ENCODE peak calls at places on chromosomes 1 and 21, in nine cellular contexts. One of them, this sample, is unnamed.

GRCh38 chr1:192104852-192105251 is 53.4 kb upstream of the RGS18 start:
- DNase-seq in nephron progenitor cell: no peak
- DNase-seq in fibroblast of lung: peak
- DNase-seq in Calu3: no peak
- DNase-seq in progenitor cell of endocrine pancreas: no peak
- DNase-seq in heart left ventricle: no peak
- DNase-seq in cardiac muscle cell: peak
- DNase-seq in activated CD8-positive, alpha-beta T cell treated with anti-CD3 and anti-CD28 coated beads for 36 hours: no peak
- DNase-seq in psoas muscle: no peak
- DNase-seq in this sample: no peak

GRCh38 chr1:84853743-84854721 is 39.0 kb downstream of the LPAR3 start:
- DNase-seq in psoas muscle: no peak
- DNase-seq in activated CD8-positive, alpha-beta T cell treated with anti-CD3 and anti-CD28 coated beads for 36 hours: peak
- DNase-seq in fibroblast of lung: peak
- DNase-seq in heart left ventricle: no peak
- DNase-seq in Calu3: peak
- DNase-seq in progenitor cell of endocrine pancreas: no peak
- DNase-seq in nephron progenitor cell: no peak
- DNase-seq in cardiac muscle cell: peak
- DNase-seq in this sample: no peak

GRCh38 chr21:42518216-42518615 is 4.6 kb downstream of the SLC37A1 start:
- DNase-seq in Calu3: no peak
- DNase-seq in activated CD8-positive, alpha-beta T cell treated with anti-CD3 and anti-CD28 coated beads for 36 hours: no peak
- DNase-seq in psoas muscle: no peak
- DNase-seq in fibroblast of lung: peak
- DNase-seq in heart left ventricle: no peak
- DNase-seq in nephron progenitor cell: no peak
- DNase-seq in progenitor cell of endocrine pancreas: no peak
- DNase-seq in cardiac muscle cell: peak
- DNase-seq in this sample: no peak

GRCh38 chr1:85359874-85360708 is 83.7 kb upstream of the BCL10 start:
- DNase-seq in progenitor cell of endocrine pancreas: no peak
- DNase-seq in heart left ventricle: no peak
- DNase-seq in psoas muscle: no peak
- DNase-seq in activated CD8-positive, alpha-beta T cell treated with anti-CD3 and anti-CD28 coated beads for 36 hours: no peak
- DNase-seq in cardiac muscle cell: peak
- DNase-seq in fibroblast of lung: peak
- DNase-seq in nephron progenitor cell: no peak
- DNase-seq in Calu3: no peak
- DNase-seq in this sample: no peak

GRCh38 chr1:81802601-81803422 is 2.1 kb downstream of the ADGRL2 start:
- DNase-seq in cardiac muscle cell: peak
- DNase-seq in Calu3: peak
- DNase-seq in fibroblast of lung: peak
- DNase-seq in nephron progenitor cell: peak
- DNase-seq in activated CD8-positive, alpha-beta T cell treated with anti-CD3 and anti-CD28 coated beads for 36 hours: no peak
- DNase-seq in progenitor cell of endocrine pancreas: peak
- DNase-seq in heart left ventricle: peak
- DNase-seq in psoas muscle: peak
- DNase-seq in this sample: no peak

GRCh38 chr1:3651939-3652537 is at the start of gene TP73:
- DNase-seq in nephron progenitor cell: peak
- DNase-seq in progenitor cell of endocrine pancreas: no peak
- DNase-seq in fibroblast of lung: peak
- DNase-seq in psoas muscle: no peak
- DNase-seq in activated CD8-positive, alpha-beta T cell treated with anti-CD3 and anti-CD28 coated beads for 36 hours: no peak
- DNase-seq in Calu3: no peak
- DNase-seq in heart left ventricle: peak
- DNase-seq in cardiac muscle cell: peak
- DNase-seq in this sample: no peak

GRCh38 chr1:89274431-89274857 is 1.8 kb upstream of the GBP5 start:
- DNase-seq in activated CD8-positive, alpha-beta T cell treated with anti-CD3 and anti-CD28 coated beads for 36 hours: peak
- DNase-seq in psoas muscle: no peak
- DNase-seq in progenitor cell of endocrine pancreas: no peak
- DNase-seq in fibroblast of lung: peak
- DNase-seq in nephron progenitor cell: no peak
- DNase-seq in Calu3: no peak
- DNase-seq in cardiac muscle cell: peak
- DNase-seq in heart left ventricle: no peak
- DNase-seq in this sample: no peak

GRCh38 chr21:27722095-27722494 is 755.2 kb upstream of the ADAMTS5 start:
- DNase-seq in progenitor cell of endocrine pancreas: no peak
- DNase-seq in activated CD8-positive, alpha-beta T cell treated with anti-CD3 and anti-CD28 coated beads for 36 hours: no peak
- DNase-seq in psoas muscle: no peak
- DNase-seq in heart left ventricle: no peak
- DNase-seq in nephron progenitor cell: no peak
- DNase-seq in fibroblast of lung: no peak
- DNase-seq in Calu3: peak
- DNase-seq in cardiac muscle cell: no peak
- DNase-seq in this sample: no peak

GRCh38 chr1:157403203-157403602 is 149.1 kb downstream of the FCRL5 start:
- DNase-seq in cardiac muscle cell: peak
- DNase-seq in Calu3: no peak
- DNase-seq in nephron progenitor cell: no peak
- DNase-seq in psoas muscle: no peak
- DNase-seq in fibroblast of lung: no peak
- DNase-seq in activated CD8-positive, alpha-beta T cell treated with anti-CD3 and anti-CD28 coated beads for 36 hours: no peak
- DNase-seq in progenitor cell of endocrine pancreas: no peak
- DNase-seq in heart left ventricle: no peak
- DNase-seq in this sample: no peak

GRCh38 chr1:198639581-198640235 is 868 bp downstream of the PTPRC start:
- DNase-seq in cardiac muscle cell: no peak
- DNase-seq in heart left ventricle: no peak
- DNase-seq in progenitor cell of endocrine pancreas: no peak
- DNase-seq in activated CD8-positive, alpha-beta T cell treated with anti-CD3 and anti-CD28 coated beads for 36 hours: no peak
- DNase-seq in psoas muscle: no peak
- DNase-seq in nephron progenitor cell: no peak
- DNase-seq in Calu3: no peak
- DNase-seq in fibroblast of lung: no peak
- DNase-seq in this sample: no peak
- TF ChIP-seq CTCF in cardiac muscle cell: no peak
- TF ChIP-seq CTCF in heart left ventricle: no peak
- TF ChIP-seq CTCF in progenitor cell of endocrine pancreas: no peak
- TF ChIP-seq CTCF in activated CD8-positive, alpha-beta T cell treated with anti-CD3 and anti-CD28 coated beads for 36 hours: no peak
- TF ChIP-seq CTCF in psoas muscle: no peak
- TF ChIP-seq CTCF in nephron progenitor cell: no peak
- TF ChIP-seq CTCF in Calu3: no peak
- TF ChIP-seq CTCF in fibroblast of lung: no peak
- TF ChIP-seq CTCF in this sample: no peak

GRCh38 chr1:241311056-241311746 is 45.8 kb downstream of the RGS7 start:
- DNase-seq in psoas muscle: no peak
- DNase-seq in heart left ventricle: no peak
- DNase-seq in Calu3: no peak
- DNase-seq in fibroblast of lung: no peak
- DNase-seq in activated CD8-positive, alpha-beta T cell treated with anti-CD3 and anti-CD28 coated beads for 36 hours: no peak
- DNase-seq in cardiac muscle cell: no peak
- DNase-seq in progenitor cell of endocrine pancreas: no peak
- DNase-seq in nephron progenitor cell: no peak
- DNase-seq in this sample: no peak
- TF ChIP-seq CTCF in psoas muscle: no peak
- TF ChIP-seq CTCF in heart left ventricle: no peak
- TF ChIP-seq CTCF in Calu3: no peak
- TF ChIP-seq CTCF in fibroblast of lung: peak
- TF ChIP-seq CTCF in activated CD8-positive, alpha-beta T cell treated with anti-CD3 and anti-CD28 coated beads for 36 hours: no peak
- TF ChIP-seq CTCF in cardiac muscle cell: no peak
- TF ChIP-seq CTCF in progenitor cell of endocrine pancreas: no peak
- TF ChIP-seq CTCF in nephron progenitor cell: no peak
- TF ChIP-seq CTCF in this sample: no peak

GRCh38 chr1:215526147-215526845 is 40.8 kb upstream of the KCTD3 start:
- DNase-seq in cardiac muscle cell: peak
- DNase-seq in progenitor cell of endocrine pancreas: no peak
- DNase-seq in activated CD8-positive, alpha-beta T cell treated with anti-CD3 and anti-CD28 coated beads for 36 hours: no peak
- DNase-seq in Calu3: no peak
- DNase-seq in nephron progenitor cell: no peak
- DNase-seq in fibroblast of lung: peak
- DNase-seq in psoas muscle: no peak
- DNase-seq in heart left ventricle: no peak
- DNase-seq in this sample: no peak

GRCh38 chr1:215529571-215529970 is 37.5 kb upstream of the KCTD3 start:
- DNase-seq in nephron progenitor cell: no peak
- DNase-seq in Calu3: no peak
- DNase-seq in psoas muscle: no peak
- DNase-seq in heart left ventricle: no peak
- DNase-seq in cardiac muscle cell: no peak
- DNase-seq in fibroblast of lung: no peak
- DNase-seq in progenitor cell of endocrine pancreas: no peak
- DNase-seq in activated CD8-positive, alpha-beta T cell treated with anti-CD3 and anti-CD28 coated beads for 36 hours: no peak
- DNase-seq in this sample: no peak

GRCh38 chr1:215529111-215529510 is 38.0 kb upstream of the KCTD3 start:
- DNase-seq in psoas muscle: no peak
- DNase-seq in Calu3: no peak
- DNase-seq in nephron progenitor cell: no peak
- DNase-seq in heart left ventricle: no peak
- DNase-seq in progenitor cell of endocrine pancreas: no peak
- DNase-seq in cardiac muscle cell: no peak
- DNase-seq in activated CD8-positive, alpha-beta T cell treated with anti-CD3 and anti-CD28 coated beads for 36 hours: no peak
- DNase-seq in fibroblast of lung: no peak
- DNase-seq in this sample: no peak

GRCh38 chr1:215523906-215524305 is 43.2 kb upstream of the KCTD3 start:
- DNase-seq in nephron progenitor cell: no peak
- DNase-seq in heart left ventricle: no peak
- DNase-seq in psoas muscle: no peak
- DNase-seq in cardiac muscle cell: peak
- DNase-seq in fibroblast of lung: peak
- DNase-seq in progenitor cell of endocrine pancreas: no peak
- DNase-seq in activated CD8-positive, alpha-beta T cell treated with anti-CD3 and anti-CD28 coated beads for 36 hours: no peak
- DNase-seq in Calu3: no peak
- DNase-seq in this sample: no peak

GRCh38 chr1:215526846-215527151 is 40.3 kb upstream of the KCTD3 start:
- DNase-seq in cardiac muscle cell: no peak
- DNase-seq in fibroblast of lung: no peak
- DNase-seq in Calu3: no peak
- DNase-seq in heart left ventricle: no peak
- DNase-seq in progenitor cell of endocrine pancreas: no peak
- DNase-seq in nephron progenitor cell: no peak
- DNase-seq in activated CD8-positive, alpha-beta T cell treated with anti-CD3 and anti-CD28 coated beads for 36 hours: no peak
- DNase-seq in psoas muscle: no peak
- DNase-seq in this sample: no peak
- TF ChIP-seq CTCF in cardiac muscle cell: no peak
- TF ChIP-seq CTCF in fibroblast of lung: no peak
- TF ChIP-seq CTCF in Calu3: no peak
- TF ChIP-seq CTCF in heart left ventricle: no peak
- TF ChIP-seq CTCF in progenitor cell of endocrine pancreas: no peak
- TF ChIP-seq CTCF in nephron progenitor cell: peak
- TF ChIP-seq CTCF in activated CD8-positive, alpha-beta T cell treated with anti-CD3 and anti-CD28 coated beads for 36 hours: peak
- TF ChIP-seq CTCF in psoas muscle: no peak
- TF ChIP-seq CTCF in this sample: no peak

GRCh38 chr1:109499661-109500536 is 6.0 kb downstream of the CYB561D1 start:
- DNase-seq in cardiac muscle cell: peak
- DNase-seq in psoas muscle: no peak
- DNase-seq in fibroblast of lung: peak
- DNase-seq in activated CD8-positive, alpha-beta T cell treated with anti-CD3 and anti-CD28 coated beads for 36 hours: peak
- DNase-seq in heart left ventricle: no peak
- DNase-seq in Calu3: peak
- DNase-seq in nephron progenitor cell: no peak
- DNase-seq in progenitor cell of endocrine pancreas: no peak
- DNase-seq in this sample: no peak

GRCh38 chr1:109495738-109496137 is 1.8 kb downstream of the CYB561D1 start:
- DNase-seq in progenitor cell of endocrine pancreas: no peak
- DNase-seq in activated CD8-positive, alpha-beta T cell treated with anti-CD3 and anti-CD28 coated beads for 36 hours: no peak
- DNase-seq in Calu3: no peak
- DNase-seq in psoas muscle: no peak
- DNase-seq in heart left ventricle: no peak
- DNase-seq in cardiac muscle cell: no peak
- DNase-seq in fibroblast of lung: no peak
- DNase-seq in nephron progenitor cell: no peak
- DNase-seq in this sample: no peak

GRCh38 chr1:109497449-109498160 is 3.7 kb downstream of the CYB561D1 start:
- DNase-seq in nephron progenitor cell: no peak
- DNase-seq in fibroblast of lung: no peak
- DNase-seq in progenitor cell of endocrine pancreas: no peak
- DNase-seq in Calu3: no peak
- DNase-seq in cardiac muscle cell: no peak
- DNase-seq in psoas muscle: no peak
- DNase-seq in activated CD8-positive, alpha-beta T cell treated with anti-CD3 and anti-CD28 coated beads for 36 hours: no peak
- DNase-seq in heart left ventricle: no peak
- DNase-seq in this sample: no peak

GRCh38 chr1:109499081-109499480 is 5.2 kb downstream of the CYB561D1 start:
- DNase-seq in heart left ventricle: no peak
- DNase-seq in psoas muscle: no peak
- DNase-seq in fibroblast of lung: no peak
- DNase-seq in cardiac muscle cell: no peak
- DNase-seq in activated CD8-positive, alpha-beta T cell treated with anti-CD3 and anti-CD28 coated beads for 36 hours: peak
- DNase-seq in nephron progenitor cell: no peak
- DNase-seq in progenitor cell of endocrine pancreas: no peak
- DNase-seq in Calu3: no peak
- DNase-seq in this sample: no peak

GRCh38 chr1:109498161-109498801 is 4.4 kb downstream of the CYB561D1 start:
- DNase-seq in activated CD8-positive, alpha-beta T cell treated with anti-CD3 and anti-CD28 coated beads for 36 hours: peak
- DNase-seq in heart left ventricle: no peak
- DNase-seq in progenitor cell of endocrine pancreas: peak
- DNase-seq in cardiac muscle cell: peak
- DNase-seq in psoas muscle: no peak
- DNase-seq in fibroblast of lung: peak
- DNase-seq in nephron progenitor cell: peak
- DNase-seq in Calu3: peak
- DNase-seq in this sample: no peak
- TF ChIP-seq CTCF in activated CD8-positive, alpha-beta T cell treated with anti-CD3 and anti-CD28 coated beads for 36 hours: peak
- TF ChIP-seq CTCF in heart left ventricle: peak
- TF ChIP-seq CTCF in progenitor cell of endocrine pancreas: peak
- TF ChIP-seq CTCF in cardiac muscle cell: peak
- TF ChIP-seq CTCF in psoas muscle: peak
- TF ChIP-seq CTCF in fibroblast of lung: peak
- TF ChIP-seq CTCF in nephron progenitor cell: peak
- TF ChIP-seq CTCF in Calu3: peak
- TF ChIP-seq CTCF in this sample: no peak

GRCh38 chr1:155910621-155911121 is 478 bp downstream of the RIT1 start:
- DNase-seq in heart left ventricle: peak
- DNase-seq in psoas muscle: no peak
- DNase-seq in progenitor cell of endocrine pancreas: no peak
- DNase-seq in Calu3: peak
- DNase-seq in fibroblast of lung: peak
- DNase-seq in cardiac muscle cell: peak
- DNase-seq in activated CD8-positive, alpha-beta T cell treated with anti-CD3 and anti-CD28 coated beads for 36 hours: peak
- DNase-seq in nephron progenitor cell: no peak
- DNase-seq in this sample: no peak
- TF ChIP-seq CTCF in heart left ventricle: no peak
- TF ChIP-seq CTCF in psoas muscle: no peak
- TF ChIP-seq CTCF in progenitor cell of endocrine pancreas: no peak
- TF ChIP-seq CTCF in Calu3: no peak
- TF ChIP-seq CTCF in fibroblast of lung: no peak
- TF ChIP-seq CTCF in cardiac muscle cell: peak
- TF ChIP-seq CTCF in activated CD8-positive, alpha-beta T cell treated with anti-CD3 and anti-CD28 coated beads for 36 hours: no peak
- TF ChIP-seq CTCF in nephron progenitor cell: no peak
- TF ChIP-seq CTCF in this sample: no peak

GRCh38 chr1:59776960-59777852 is 37.5 kb upstream of the HOOK1 start:
- DNase-seq in progenitor cell of endocrine pancreas: no peak
- DNase-seq in fibroblast of lung: peak
- DNase-seq in heart left ventricle: no peak
- DNase-seq in nephron progenitor cell: no peak
- DNase-seq in psoas muscle: no peak
- DNase-seq in activated CD8-positive, alpha-beta T cell treated with anti-CD3 and anti-CD28 coated beads for 36 hours: no peak
- DNase-seq in cardiac muscle cell: peak
- DNase-seq in Calu3: no peak
- DNase-seq in this sample: no peak

GRCh38 chr1:59775480-59775879 is 39.3 kb upstream of the HOOK1 start:
- DNase-seq in Calu3: no peak
- DNase-seq in activated CD8-positive, alpha-beta T cell treated with anti-CD3 and anti-CD28 coated beads for 36 hours: no peak
- DNase-seq in fibroblast of lung: no peak
- DNase-seq in heart left ventricle: no peak
- DNase-seq in progenitor cell of endocrine pancreas: no peak
- DNase-seq in nephron progenitor cell: no peak
- DNase-seq in cardiac muscle cell: no peak
- DNase-seq in psoas muscle: no peak
- DNase-seq in this sample: no peak

GRCh38 chr1:59779949-59780348 is 34.8 kb upstream of the HOOK1 start:
- DNase-seq in heart left ventricle: no peak
- DNase-seq in cardiac muscle cell: no peak
- DNase-seq in nephron progenitor cell: no peak
- DNase-seq in activated CD8-positive, alpha-beta T cell treated with anti-CD3 and anti-CD28 coated beads for 36 hours: no peak
- DNase-seq in psoas muscle: no peak
- DNase-seq in fibroblast of lung: no peak
- DNase-seq in progenitor cell of endocrine pancreas: no peak
- DNase-seq in Calu3: peak
- DNase-seq in this sample: no peak
- TF ChIP-seq CTCF in heart left ventricle: no peak
- TF ChIP-seq CTCF in cardiac muscle cell: no peak
- TF ChIP-seq CTCF in nephron progenitor cell: no peak
- TF ChIP-seq CTCF in activated CD8-positive, alpha-beta T cell treated with anti-CD3 and anti-CD28 coated beads for 36 hours: no peak
- TF ChIP-seq CTCF in psoas muscle: peak
- TF ChIP-seq CTCF in fibroblast of lung: no peak
- TF ChIP-seq CTCF in progenitor cell of endocrine pancreas: peak
- TF ChIP-seq CTCF in Calu3: no peak
- TF ChIP-seq CTCF in this sample: no peak

This sample was measured in omental fat pad.